ENCODE peak calls at places on chromosomes 1 and 21, in eight cellular contexts. L, C, K, H, A, I, M and U are unnamed samples.

GRCh38 chr1:216447898-216448568 is 24.8 kb upstream of the USH2A start:
- DNase-seq in L (no peak), C (peak), K (no peak), H (no peak), A (no peak), I (peak), M (no peak), U (no peak)

GRCh38 chr1:157849229-157849875 is 7.7 kb upstream of the CD5L start:
- DNase-seq in L (no peak), C (no peak), K (no peak), H (no peak), A (no peak), I (no peak), M (no peak), U (no peak)

GRCh38 chr1:37430074-37430985 is 44.0 kb upstream of the ZC3H12A start:
- DNase-seq in L (no peak), C (no peak), K (no peak), H (no peak), A (no peak), I (no peak), M (no peak), U (no peak)

GRCh38 chr21:45469273-45470086 is 64.5 kb downstream of the COL18A1 start:
- DNase-seq in L (no peak), C (no peak), K (peak), H (peak), A (no peak), I (no peak), M (no peak), U (no peak)

GRCh38 chr1:156692958-156693857 is 12.2 kb downstream of the CRABP2 start:
- DNase-seq in L (no peak), C (peak), K (no peak), H (no peak), A (no peak), I (peak), M (peak), U (no peak)

GRCh38 chr1:235083589-235084323 is 44.9 kb downstream of the TOMM20 start:
- DNase-seq in L (peak), C (peak), K (peak), H (peak), A (peak), I (peak), M (peak), U (peak)

GRCh38 chr21:38950388-38951094 is 144.8 kb downstream of the ETS2 start:
- DNase-seq in L (peak), C (no peak), K (no peak), H (no peak), A (no peak), I (peak), M (no peak), U (no peak)

GRCh38 chr1:15579683-15580047 is 5.2 kb downstream of the AGMAT start:
- DNase-seq in L (no peak), C (no peak), K (no peak), H (no peak), A (no peak), I (no peak), M (no peak), U (no peak)

GRCh38 chr1:94578856-94579255 is 37.3 kb upstream of the F3 start:
- DNase-seq in L (no peak), C (no peak), K (no peak), H (no peak), A (no peak), I (no peak), M (no peak), U (no peak)

GRCh38 chr21:44418876-44419230 is 36.5 kb upstream of the LRRC3 start:
- DNase-seq in L (no peak), C (no peak), K (no peak), H (no peak), A (no peak), I (no peak), M (no peak), U (no peak)

GRCh38 chr1:183073320-183073719 is 50.1 kb downstream of the LAMC1 start:
- DNase-seq in L (no peak), C (no peak), K (no peak), H (no peak), A (no peak), I (no peak), M (no peak), U (no peak)

GRCh38 chr1:150429805-150430204 is 57.4 kb upstream of the TARS2 start:
- DNase-seq in L (no peak), C (no peak), K (no peak), H (no peak), A (no peak), I (peak), M (no peak), U (peak)

GRCh38 chr1:34688358-34688757 is 66.5 kb upstream of the GJB5 start:
- DNase-seq in L (no peak), C (no peak), K (no peak), H (no peak), A (no peak), I (no peak), M (no peak), U (no peak)

GRCh38 chr1:84013708-84014107 is 14.8 kb upstream of the TTLL7 start:
- DNase-seq in L (no peak), C (no peak), K (no peak), H (no peak), A (no peak), I (no peak), M (no peak), U (no peak)

GRCh38 chr1:110630770-110631663 is 24.9 kb upstream of the KCNA2 start:
- DNase-seq in L (no peak), C (peak), K (peak), H (peak), A (no peak), I (peak), M (peak), U (peak)

GRCh38 chr21:42261832-42262200 is 42.9 kb downstream of the ABCG1 start:
- DNase-seq in L (no peak), C (no peak), K (no peak), H (no peak), A (no peak), I (no peak), M (no peak), U (no peak)

GRCh38 chr1:205972081-205972480 is 28.8 kb upstream of the SLC26A9 start:
- DNase-seq in L (no peak), C (no peak), K (no peak), H (no peak), A (no peak), I (no peak), M (no peak), U (no peak)

GRCh38 chr1:165075725-165076370 is 280.7 kb downstream of the LMX1A start:
- DNase-seq in L (no peak), C (peak), K (no peak), H (no peak), A (no peak), I (no peak), M (no peak), U (peak)

GRCh38 chr1:152479792-152480595 is 30.6 kb upstream of the LCE5A start:
- DNase-seq in L (no peak), C (peak), K (no peak), H (no peak), A (no peak), I (no peak), M (peak), U (peak)

GRCh38 chr1:40657046-40657445 is 8.4 kb downstream of the RIMS3 start:
- DNase-seq in L (no peak), C (no peak), K (no peak), H (no peak), A (no peak), I (no peak), M (no peak), U (no peak)

GRCh38 chr1:54239603-54240002 is 39.6 kb downstream of the MRPL37 start:
- DNase-seq in L (no peak), C (peak), K (no peak), H (peak), A (peak), I (no peak), M (no peak), U (no peak)